ENCODE peak calls at places on chromosomes 13 and 19, in six cellular contexts. M is GM12864, Y is nephron progenitor cell, I is ELR, H is breast epithelium, N is kidney tubule cell. Z is an unnamed sample.
A peak's percentile ranks its signal among the peaks of the same experiment; 100 is the strongest.

GRCh38 chr13:46961719-46962118 is 64.9 kb upstream of the HTR2A start:
- DNase-seq in H (no peak), N (peak; percentile 78), Y (no peak), I (peak; percentile 89), M (peak; percentile 82), Z (peak; percentile 92)

GRCh38 chr19:43957891-43958290 is 6.9 kb downstream of the ZNF221 start:
- DNase-seq in Y (no peak), N (peak; percentile 3), M (no peak), I (peak; percentile 19), H (no peak), Z (peak; percentile 85)

GRCh38 chr13:77031869-77032268 is 4.9 kb upstream of the FBXL3 start:
- DNase-seq in I (no peak), M (no peak), H (no peak), Y (no peak), N (no peak), Z (no peak)

GRCh38 chr13:114064516-114065140 is 67.8 kb downstream of the RASA3 start:
- DNase-seq in I (peak; percentile 64), Y (no peak), M (no peak), N (peak; percentile 38), H (no peak), Z (peak; percentile 66)

GRCh38 chr13:34833562-34834182 is 108.4 kb upstream of the NBEA start:
- DNase-seq in H (no peak), Y (no peak), I (peak; percentile 62), M (no peak), N (peak; percentile 96), Z (peak; percentile 52)

GRCh38 chr13:100597253-100597652 is 8.7 kb upstream of the GGACT start:
- DNase-seq in H (no peak), I (peak; percentile 13), N (peak; percentile 47), Y (no peak), M (no peak), Z (peak; percentile 19)

GRCh38 chr13:73231456-73231855 is 172.7 kb downstream of the KLF5 start:
- DNase-seq in M (no peak), H (no peak), Y (no peak), N (no peak), I (no peak), Z (no peak)

GRCh38 chr19:40502647-40503046 is 35.8 kb downstream of the SPTBN4 start:
- DNase-seq in H (no peak), Y (no peak), M (no peak), I (peak; percentile 38), N (no peak), Z (no peak)